ENCODE peak calls at places on chromosomes 5 and 9, in four cellular contexts. P is testis, C is psoas muscle, Z is right lobe of liver. Y is an unnamed sample.

GRCh38 chr9:76887003-76887821 is 18.7 kb downstream of the PRUNE2 start:
- DNase-seq in Z (no peak), P (no peak), C (no peak), Y (no peak)

GRCh38 chr9:127910613-127911205 is 6.1 kb downstream of the ST6GALNAC4 start:
- DNase-seq in Z (no peak), C (peak; percentile 46), P (peak; percentile 46), Y (peak; percentile 43)

GRCh38 chr5:14167211-14167845 is 24.2 kb downstream of the TRIO start:
- DNase-seq in Z (no peak), C (no peak), P (no peak), Y (peak; percentile 76)

GRCh38 chr5:154761062-154761740 is 6.0 kb downstream of the LARP1 start:
- DNase-seq in Z (no peak), P (no peak), C (no peak), Y (no peak)

GRCh38 chr5:77230727-77231469 is 20.4 kb downstream of the PDE8B start:
- DNase-seq in P (no peak), C (no peak), Z (no peak), Y (peak; percentile 28)

GRCh38 chr5:180832638-180833068 is 28.4 kb downstream of the ZFP62 start:
- DNase-seq in C (no peak), Z (no peak), P (no peak), Y (no peak)

GRCh38 chr5:157215143-157215825 is 34.6 kb downstream of the ITK start:
- DNase-seq in C (no peak), Z (no peak), P (no peak), Y (no peak)

GRCh38 chr5:79613571-79613970 is 1.3 kb downstream of the TENT2 start:
- DNase-seq in C (no peak), Z (no peak), P (no peak), Y (no peak)

GRCh38 chr9:35863583-35863982 is 6.6 kb downstream of the OR13J1 start:
- DNase-seq in Z (no peak), P (no peak), C (no peak), Y (no peak)

GRCh38 chr5:114174131-114174530 is 187.7 kb upstream of the KCNN2 start:
- DNase-seq in P (no peak), Z (no peak), C (no peak), Y (no peak)

GRCh38 chr5:42982107-42982622 is 58.0 kb downstream of the ANXA2R start:
- DNase-seq in Z (no peak), P (no peak), C (no peak), Y (peak; percentile 19)

GRCh38 chr5:149452665-149453617 is 73.8 kb upstream of the IL17B start:
- DNase-seq in C (peak; percentile 84), Z (no peak), P (no peak), Y (peak; percentile 92)

GRCh38 chr5:152061095-152061494 is 136.4 kb upstream of the GLRA1 start:
- DNase-seq in C (no peak), P (no peak), Z (no peak), Y (no peak)

GRCh38 chr9:129145316-129145715 is 32.7 kb downstream of the IER5L start:
- DNase-seq in Z (no peak), C (no peak), P (no peak), Y (peak; percentile 65)

GRCh38 chr5:9833871-9834270 is 203.7 kb upstream of the TAS2R1 start:
- DNase-seq in P (no peak), Z (no peak), C (no peak), Y (no peak)

GRCh38 chr5:156421798-156422197 is 94.8 kb downstream of the SGCD start:
- DNase-seq in Z (no peak), C (no peak), P (no peak), Y (no peak)

GRCh38 chr5:96031811-96032261 is 70.2 kb upstream of the ELL2 start:
- DNase-seq in Z (no peak), P (no peak), C (no peak), Y (peak; percentile 85)

GRCh38 chr5:5658226-5658625 is 235.7 kb downstream of the ICE1 start:
- DNase-seq in C (peak; percentile 62), P (no peak), Z (no peak), Y (peak; percentile 45)

GRCh38 chr5:159184858-159185381 is 24.4 kb downstream of the RNF145 start:
- DNase-seq in Z (no peak), P (no peak), C (no peak), Y (peak; percentile 90)

GRCh38 chr5:179265529-179266290 is 79.6 kb downstream of the ADAMTS2 start:
- DNase-seq in P (peak; percentile 92), Z (peak; percentile 48), C (peak; percentile 98), Y (peak; percentile 99)

GRCh38 chr9:71609453-71609840 is 158.9 kb downstream of the CEMIP2 start:
- DNase-seq in Z (no peak), C (no peak), P (no peak), Y (no peak)

GRCh38 chr5:117800261-117800660 is 1188.1 kb downstream of the DTWD2 start:
- DNase-seq in P (peak; percentile 39), C (no peak), Z (no peak), Y (no peak)

GRCh38 chr9:99162759-99163364 is 57.9 kb downstream of the TGFBR1 start:
- DNase-seq in C (no peak), P (no peak), Z (no peak), Y (peak; percentile 65)

GRCh38 chr9:1047605-1048235 is 2.4 kb upstream of the DMRT2 start:
- DNase-seq in C (peak; percentile 77), Z (no peak), P (no peak), Y (no peak)

GRCh38 chr9:136313111-136314055 is 9.5 kb upstream of the CCDC187 start:
- DNase-seq in P (no peak), C (no peak), Z (no peak), Y (no peak)
- TF ChIP-seq CTCF in P (no peak), C (no peak), Z (no peak), Y (no peak)

GRCh38 chr9:107485451-107486043 is 4.0 kb downstream of the KLF4 start:
- DNase-seq in Z (no peak), P (no peak), C (no peak), Y (peak; percentile 66)
- H3K4me3 ChIP-seq in Z (no peak overlapping the region), P (no peak overlapping the region), C (peak overlapping the region; percentile 94), Y (peak overlapping the region; percentile 19)

GRCh38 chr9:82532504-82532903 is 530.4 kb downstream of the RASEF start:
- DNase-seq in C (no peak), Z (no peak), P (no peak), Y (peak; percentile 4)
- TF ChIP-seq CTCF in C (peak; percentile 16), Z (peak; percentile 54), P (no peak), Y (no peak)

GRCh38 chr5:126809932-126810331 is 33.0 kb downstream of the LMNB1 start:
- DNase-seq in Z (no peak), C (no peak), P (no peak), Y (no peak)

GRCh38 chr5:126811515-126812198 is 34.7 kb downstream of the LMNB1 start:
- DNase-seq in Z (no peak), P (no peak), C (no peak), Y (peak; percentile 31)

GRCh38 chr5:126814721-126815404 is 37.9 kb downstream of the LMNB1 start:
- DNase-seq in P (no peak), C (no peak), Z (no peak), Y (peak; percentile 53)

GRCh38 chr5:126810983-126811382 is 34.0 kb downstream of the LMNB1 start:
- DNase-seq in Z (no peak), C (no peak), P (no peak), Y (no peak)

DNA sequence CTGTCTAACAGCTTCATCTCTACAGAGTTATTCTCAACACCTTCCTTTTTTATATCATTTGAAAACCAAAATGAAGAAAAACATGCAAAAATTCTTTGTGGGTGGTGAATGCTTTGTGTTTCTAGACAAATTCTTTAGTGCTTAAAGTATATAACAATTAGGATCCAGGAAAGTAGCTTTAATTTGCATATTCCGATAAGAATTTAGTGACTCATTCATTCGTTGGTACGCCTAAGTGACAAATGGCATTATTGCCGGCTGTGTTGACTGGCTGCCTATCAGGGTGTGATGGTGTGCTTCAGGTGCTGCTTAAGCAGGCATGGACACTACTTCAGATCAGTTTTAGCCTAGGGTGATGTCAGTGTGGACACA is 35.2 kb downstream of the LMNB1 start:
- DNase-seq in P (no peak), C (no peak), Z (no peak), Y (no peak)
- H3K4me3 ChIP-seq in P (no peak overlapping the region), C (no peak overlapping the region), Z (no peak overlapping the region), Y (no peak overlapping the region)

DNA sequence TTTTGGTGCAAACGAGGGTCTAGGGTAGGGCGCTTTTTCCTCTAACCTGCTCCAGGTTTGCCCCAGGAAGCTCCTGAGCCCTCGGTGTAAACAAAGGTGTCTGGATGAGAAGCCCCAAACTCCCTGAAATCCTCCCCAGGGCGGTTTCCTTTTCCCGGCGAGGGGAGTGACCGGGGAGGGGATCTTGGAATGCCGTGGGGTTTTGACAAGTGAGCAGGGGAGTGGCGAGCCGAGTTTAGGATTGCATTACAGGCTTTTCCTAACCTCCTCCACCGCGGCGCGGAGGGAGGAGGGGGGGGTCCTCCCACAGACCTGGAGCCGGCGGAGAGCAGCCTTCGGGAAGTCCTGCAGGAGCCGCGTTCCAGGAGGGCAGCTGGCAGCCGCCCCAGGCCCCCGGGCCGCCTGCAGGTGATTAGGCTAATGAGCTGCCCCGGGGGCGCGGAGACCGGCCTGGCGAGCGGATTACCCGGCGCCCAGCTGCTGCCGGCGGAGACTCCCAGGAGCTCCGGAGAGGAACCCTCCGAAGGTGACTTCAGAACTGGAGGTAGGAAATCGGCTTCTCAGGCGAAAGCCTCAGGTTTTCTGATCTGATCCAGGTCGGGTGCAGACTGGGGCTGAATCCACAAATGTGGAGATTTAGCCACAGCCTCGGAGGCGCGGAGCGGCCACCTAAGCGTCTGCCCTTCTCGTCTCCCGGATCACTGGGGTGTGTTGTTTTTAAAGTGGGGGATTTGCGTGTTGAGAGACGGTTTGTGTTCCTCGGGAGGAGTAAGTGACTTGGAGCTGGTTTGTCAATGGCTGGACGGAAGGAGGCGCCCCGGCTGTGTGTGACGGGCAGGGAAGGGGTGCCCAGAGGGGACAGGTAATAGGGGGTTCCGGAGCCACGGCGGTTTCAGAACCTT is 215.9 kb downstream of the PDZD2 start:
- DNase-seq in Z (peak; percentile 33), P (peak; percentile 62), C (peak; percentile 54), Y (no peak)
- TF ChIP-seq CTCF in Z (no peak), P (no peak), C (no peak), Y (no peak)

GRCh38 chr5:124742521-124742920 is 3.9 kb downstream of the ZNF608 start:
- DNase-seq in P (no peak), C (no peak), Z (no peak), Y (no peak)
- H3K4me3 ChIP-seq in P (no peak overlapping the region), C (peak overlapping the region; percentile 83), Z (peak overlapping the region; percentile 13), Y (peak overlapping the region; percentile 63)

DNA sequence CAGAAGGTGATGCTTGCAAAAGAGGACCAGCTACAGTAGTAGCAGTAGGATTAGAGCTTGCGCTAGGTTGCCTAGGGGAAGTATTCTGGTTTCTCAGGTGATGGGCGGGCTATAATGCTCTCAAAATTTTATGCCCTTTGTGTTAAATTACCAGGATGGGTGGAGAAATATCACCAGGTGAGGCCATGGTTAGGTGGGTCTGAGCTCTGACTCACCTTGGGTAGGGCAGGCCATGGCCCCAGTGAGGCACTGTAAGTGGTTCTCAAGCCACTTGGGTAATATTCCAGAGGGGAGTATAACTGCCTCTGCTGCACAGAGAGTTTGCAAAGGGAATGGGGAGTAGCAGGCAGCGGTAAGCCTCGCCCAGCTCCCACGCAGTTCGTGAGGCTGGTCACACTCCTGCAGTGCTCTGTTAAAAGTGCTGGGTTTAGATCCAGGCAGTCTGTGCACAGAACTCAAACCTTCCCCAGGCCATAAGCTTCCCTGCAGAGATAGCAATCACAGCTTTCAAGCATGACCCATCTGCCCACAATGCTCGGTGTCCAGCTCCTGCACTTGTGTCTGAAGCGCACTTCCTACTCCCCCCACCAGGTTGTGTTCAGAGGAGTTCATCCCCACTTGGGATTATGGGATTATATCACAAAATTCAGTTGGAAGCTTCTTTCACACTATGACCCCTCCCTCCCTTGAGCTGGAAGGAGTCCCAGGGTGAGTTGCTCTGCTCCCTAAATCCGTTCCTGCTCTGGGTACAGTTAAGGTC is 575.0 kb downstream of the CHSY3 start:
- DNase-seq in C (no peak), P (no peak), Z (no peak), Y (no peak)
- TF ChIP-seq CTCF in C (no peak), P (no peak), Z (no peak), Y (no peak)

GRCh38 chr9:69130456-69131441 is 43.3 kb upstream of the TJP2 start:
- DNase-seq in P (no peak), C (no peak), Z (no peak), Y (peak; percentile 95)
- H3K4me3 ChIP-seq in P (no peak overlapping the region), C (no peak overlapping the region), Z (no peak overlapping the region), Y (no peak overlapping the region)